ENCODE peak calls at places on chromosomes 7 and 10, in four cellular contexts. One of them, this sample, is unnamed.

GRCh38 chr10:105586451-105587098 is 945.5 kb downstream of the SORCS3 start:
- DNase-seq in GM12891: no peak
- DNase-seq in NCI-H1105 treated with DMSO at 0.1 percent for 48 hours: no peak
- DNase-seq in PC-3: peak
- DNase-seq in this sample: no peak

GRCh38 chr7:90165724-90166123 is 11.5 kb downstream of the STEAP1 start:
- DNase-seq in GM12891: no peak
- DNase-seq in NCI-H1105 treated with DMSO at 0.1 percent for 48 hours: peak
- DNase-seq in PC-3: no peak
- DNase-seq in this sample: no peak

GRCh38 chr10:2978111-2978510 is 89.2 kb upstream of the PFKP start:
- DNase-seq in GM12891: no peak
- DNase-seq in NCI-H1105 treated with DMSO at 0.1 percent for 48 hours: peak
- DNase-seq in PC-3: peak
- DNase-seq in this sample: peak

GRCh38 chr10:89120931-89121907 is 85.9 kb downstream of the CH25H start:
- DNase-seq in GM12891: no peak
- DNase-seq in NCI-H1105 treated with DMSO at 0.1 percent for 48 hours: no peak
- DNase-seq in PC-3: no peak
- DNase-seq in this sample: no peak

GRCh38 chr10:113335603-113336002 is 217.2 kb upstream of the HABP2 start:
- DNase-seq in GM12891: no peak
- DNase-seq in NCI-H1105 treated with DMSO at 0.1 percent for 48 hours: no peak
- DNase-seq in PC-3: no peak
- DNase-seq in this sample: no peak

GRCh38 chr7:132255898-132256297 is 320.4 kb downstream of the PLXNA4 start:
- DNase-seq in GM12891: no peak
- DNase-seq in NCI-H1105 treated with DMSO at 0.1 percent for 48 hours: peak
- DNase-seq in PC-3: no peak
- DNase-seq in this sample: no peak

GRCh38 chr10:52216852-52217251 is 97.2 kb upstream of the DKK1 start:
- DNase-seq in GM12891: no peak
- DNase-seq in NCI-H1105 treated with DMSO at 0.1 percent for 48 hours: no peak
- DNase-seq in PC-3: peak
- DNase-seq in this sample: no peak

GRCh38 chr7:6234384-6234783 is 38.0 kb downstream of the CYTH3 start:
- DNase-seq in GM12891: no peak
- DNase-seq in NCI-H1105 treated with DMSO at 0.1 percent for 48 hours: no peak
- DNase-seq in PC-3: no peak
- DNase-seq in this sample: no peak

GRCh38 chr7:102432476-102433318 is 678 bp upstream of the ORAI2 start:
- DNase-seq in GM12891: no peak
- DNase-seq in NCI-H1105 treated with DMSO at 0.1 percent for 48 hours: peak
- DNase-seq in PC-3: no peak
- DNase-seq in this sample: no peak

GRCh38 chr10:3067045-3067858 is at the start of gene PFKP:
- DNase-seq in GM12891: peak
- DNase-seq in NCI-H1105 treated with DMSO at 0.1 percent for 48 hours: no peak
- DNase-seq in PC-3: no peak
- DNase-seq in this sample: peak

GRCh38 chr10:84522612-84523462 is 194.4 kb downstream of the CCSER2 start:
- DNase-seq in GM12891: no peak
- DNase-seq in NCI-H1105 treated with DMSO at 0.1 percent for 48 hours: no peak
- DNase-seq in PC-3: peak
- DNase-seq in this sample: no peak

GRCh38 chr7:28505014-28505413 is 92.7 kb downstream of the CREB5 start:
- DNase-seq in GM12891: no peak
- DNase-seq in NCI-H1105 treated with DMSO at 0.1 percent for 48 hours: no peak
- DNase-seq in PC-3: no peak
- DNase-seq in this sample: no peak

GRCh38 chr7:27423290-27423689 is 180.7 kb downstream of the EVX1 start:
- DNase-seq in GM12891: no peak
- DNase-seq in NCI-H1105 treated with DMSO at 0.1 percent for 48 hours: no peak
- DNase-seq in PC-3: peak
- DNase-seq in this sample: no peak

GRCh38 chr7:80127412-80128150 is 7.0 kb upstream of the GNAI1 start:
- DNase-seq in GM12891: no peak
- DNase-seq in NCI-H1105 treated with DMSO at 0.1 percent for 48 hours: peak
- DNase-seq in PC-3: no peak
- DNase-seq in this sample: no peak

GRCh38 chr7:95845007-95845406 is 72.7 kb downstream of the DYNC1I1 start:
- DNase-seq in GM12891: no peak
- DNase-seq in NCI-H1105 treated with DMSO at 0.1 percent for 48 hours: no peak
- DNase-seq in PC-3: no peak
- DNase-seq in this sample: no peak

GRCh38 chr7:85525661-85526060 is 338.8 kb upstream of the SEMA3D start:
- DNase-seq in GM12891: no peak
- DNase-seq in NCI-H1105 treated with DMSO at 0.1 percent for 48 hours: no peak
- DNase-seq in PC-3: no peak
- DNase-seq in this sample: no peak

GRCh38 chr7:106056513-106057203 is 55.5 kb downstream of the SYPL1 start:
- DNase-seq in GM12891: peak
- DNase-seq in NCI-H1105 treated with DMSO at 0.1 percent for 48 hours: peak
- DNase-seq in PC-3: peak
- DNase-seq in this sample: peak

GRCh38 chr7:55200441-55200840 is 164.7 kb upstream of the LANCL2 start:
- DNase-seq in GM12891: no peak
- DNase-seq in NCI-H1105 treated with DMSO at 0.1 percent for 48 hours: no peak
- DNase-seq in PC-3: no peak
- DNase-seq in this sample: no peak

GRCh38 chr7:157116762-157117161 is 22.0 kb upstream of the UBE3C start:
- DNase-seq in GM12891: no peak
- DNase-seq in NCI-H1105 treated with DMSO at 0.1 percent for 48 hours: no peak
- DNase-seq in PC-3: peak
- DNase-seq in this sample: no peak

GRCh38 chr7:149209518-149210269 is 14.3 kb downstream of the ZNF282 start:
- DNase-seq in GM12891: peak
- DNase-seq in NCI-H1105 treated with DMSO at 0.1 percent for 48 hours: no peak
- DNase-seq in PC-3: peak
- DNase-seq in this sample: peak

GRCh38 chr7:99008181-99008631 is 129.9 kb downstream of the TRRAP start:
- DNase-seq in GM12891: no peak
- DNase-seq in NCI-H1105 treated with DMSO at 0.1 percent for 48 hours: no peak
- DNase-seq in PC-3: no peak
- DNase-seq in this sample: no peak

GRCh38 chr10:35470535-35470934 is 134.2 kb downstream of the CCNY start:
- DNase-seq in GM12891: no peak
- DNase-seq in NCI-H1105 treated with DMSO at 0.1 percent for 48 hours: no peak
- DNase-seq in PC-3: no peak
- DNase-seq in this sample: no peak

GRCh38 chr7:141275350-141275749 is 201.5 kb downstream of the TMEM178B start:
- DNase-seq in GM12891: no peak
- DNase-seq in NCI-H1105 treated with DMSO at 0.1 percent for 48 hours: no peak
- DNase-seq in PC-3: no peak
- DNase-seq in this sample: no peak

GRCh38 chr7:51133992-51134391 is 182.6 kb downstream of the COBL start:
- DNase-seq in GM12891: no peak
- DNase-seq in NCI-H1105 treated with DMSO at 0.1 percent for 48 hours: no peak
- DNase-seq in PC-3: no peak
- DNase-seq in this sample: no peak

GRCh38 chr10:126065751-126066150 is 169.4 kb downstream of the FANK1 start:
- DNase-seq in GM12891: no peak
- DNase-seq in NCI-H1105 treated with DMSO at 0.1 percent for 48 hours: no peak
- DNase-seq in PC-3: peak
- DNase-seq in this sample: no peak

GRCh38 chr7:18003286-18003685 is 24.4 kb downstream of the PRPS1L1 start:
- DNase-seq in GM12891: no peak
- DNase-seq in NCI-H1105 treated with DMSO at 0.1 percent for 48 hours: no peak
- DNase-seq in PC-3: no peak
- DNase-seq in this sample: no peak

GRCh38 chr10:130230611-130231010 is 94.4 kb downstream of the GLRX3 start:
- DNase-seq in GM12891: no peak
- DNase-seq in NCI-H1105 treated with DMSO at 0.1 percent for 48 hours: no peak
- DNase-seq in PC-3: no peak
- DNase-seq in this sample: no peak

GRCh38 chr7:42931447-42931833 is 534 bp downstream of the PSMA2 start:
- DNase-seq in GM12891: no peak
- DNase-seq in NCI-H1105 treated with DMSO at 0.1 percent for 48 hours: no peak
- DNase-seq in PC-3: no peak
- DNase-seq in this sample: no peak

GRCh38 chr7:7554021-7554432 is 12.7 kb upstream of the MIOS start:
- DNase-seq in GM12891: no peak
- DNase-seq in NCI-H1105 treated with DMSO at 0.1 percent for 48 hours: peak
- DNase-seq in PC-3: peak
- DNase-seq in this sample: no peak

GRCh38 chr7:143510854-143511592 is 33.4 kb downstream of the TAS2R41 start:
- DNase-seq in GM12891: no peak
- DNase-seq in NCI-H1105 treated with DMSO at 0.1 percent for 48 hours: peak
- DNase-seq in PC-3: no peak
- DNase-seq in this sample: no peak

GRCh38 chr10:34015700-34016099 is 681.2 kb upstream of the NRP1 start:
- DNase-seq in GM12891: no peak
- DNase-seq in NCI-H1105 treated with DMSO at 0.1 percent for 48 hours: no peak
- DNase-seq in PC-3: peak
- DNase-seq in this sample: no peak

GRCh38 chr7:16644987-16645592 is 464 bp downstream of the ANKMY2 start:
- DNase-seq in GM12891: no peak
- DNase-seq in NCI-H1105 treated with DMSO at 0.1 percent for 48 hours: peak
- DNase-seq in PC-3: no peak
- DNase-seq in this sample: no peak

GRCh38 chr7:82036146-82036886 is 266.5 kb upstream of the HGF start:
- DNase-seq in GM12891: no peak
- DNase-seq in NCI-H1105 treated with DMSO at 0.1 percent for 48 hours: no peak
- DNase-seq in PC-3: peak
- DNase-seq in this sample: no peak

GRCh38 chr7:390761-391410 is 100.9 kb downstream of the FOXL3 start:
- DNase-seq in GM12891: no peak
- DNase-seq in NCI-H1105 treated with DMSO at 0.1 percent for 48 hours: no peak
- DNase-seq in PC-3: no peak
- DNase-seq in this sample: peak

GRCh38 chr10:98349508-98349922 is 65.5 kb downstream of the PYROXD2 start:
- DNase-seq in GM12891: no peak
- DNase-seq in NCI-H1105 treated with DMSO at 0.1 percent for 48 hours: no peak
- DNase-seq in PC-3: peak
- DNase-seq in this sample: no peak

GRCh38 chr7:43508434-43508833 is 74.5 kb upstream of the STK17A start:
- DNase-seq in GM12891: no peak
- DNase-seq in NCI-H1105 treated with DMSO at 0.1 percent for 48 hours: no peak
- DNase-seq in PC-3: no peak
- DNase-seq in this sample: no peak

GRCh38 chr10:122279725-122280141 is 8.6 kb downstream of the BTBD16 start:
- DNase-seq in GM12891: no peak
- DNase-seq in NCI-H1105 treated with DMSO at 0.1 percent for 48 hours: no peak
- DNase-seq in PC-3: peak
- DNase-seq in this sample: peak

This sample was measured in 8988T.